ENCODE peak calls at places on chromosomes 13 and 19, in four cellular contexts. K is GM19239, J is COLO829, L is posterior cingulate gyrus. W is an unnamed sample.

GRCh38 chr19:8120636-8121480 is 28.5 kb downstream of the FBN3 start:
- DNase-seq in L (no peak), K (no peak), J (no peak), W (no peak)

GRCh38 chr13:111184685-111185401 is 69.7 kb downstream of the ARHGEF7 start:
- DNase-seq in K (peak), J (no peak), L (no peak), W (peak)

GRCh38 chr19:45158503-45159026 is 2.2 kb downstream of the NKPD1 start:
- DNase-seq in J (no peak), K (no peak), L (no peak), W (no peak)

GRCh38 chr19:42255766-42256750 is 1.1 kb upstream of the ERF start:
- DNase-seq in L (peak), K (no peak), J (peak), W (no peak)

GRCh38 chr13:112955271-112955937 is 13.6 kb upstream of the MCF2L start:
- DNase-seq in J (no peak), K (no peak), L (no peak), W (no peak)

GRCh38 chr13:96417956-96418355 is 328.0 kb downstream of the HS6ST3 start:
- DNase-seq in K (no peak), L (no peak), J (no peak), W (no peak)

GRCh38 chr19:10832659-10833296 is 3.2 kb downstream of the TMED1 start:
- DNase-seq in L (no peak), K (no peak), J (no peak), W (no peak)

GRCh38 chr19:44653977-44654784 is 10.5 kb downstream of the PVR start:
- DNase-seq in J (no peak), L (peak), K (peak), W (peak)

GRCh38 chr13:48221301-48222190 is 11.5 kb upstream of the ITM2B start:
- DNase-seq in L (no peak), K (no peak), J (no peak), W (no peak)

GRCh38 chr13:48302920-48303330 is 626 bp upstream of the RB1 start:
- DNase-seq in K (no peak), J (peak), L (no peak), W (no peak)

W was measured in GM18507.